ENCODE peak calls at places on chromosomes 4 and X, in seven cellular contexts. J is naive thymus-derived CD8-positive, alpha-beta T cell; Z is germinal center; C is endothelial cell; R is ovary; B is T-cell; S is A549. K is an unnamed sample.
A peak's percentile ranks its signal among the peaks of the same experiment; 100 is the strongest.

GRCh38 chrX:12446342-12447075 is 308.2 kb downstream of the FRMPD4 start:
- DNase-seq in B (no peak), J (no peak), S (no peak), Z (no peak), C (no peak), R (no peak), K (no peak)

GRCh38 chr4:147768113-147768512 is 36.2 kb downstream of the ARHGAP10 start:
- DNase-seq in B (no peak), S (peak; percentile 29), Z (no peak), R (no peak), J (no peak), C (no peak), K (no peak)

GRCh38 chrX:68894142-68894512 is 65.3 kb downstream of the EFNB1 start:
- DNase-seq in C (no peak), R (no peak), S (no peak), B (no peak), Z (no peak), J (no peak), K (no peak)

GRCh38 chr4:37999000-37999745 is 39.0 kb downstream of the PTTG2 start:
- DNase-seq in B (no peak), R (no peak), C (no peak), J (no peak), S (no peak), Z (no peak), K (peak; percentile 14)

GRCh38 chrX:2894885-2895292 is 34.2 kb downstream of the ARSD start:
- DNase-seq in S (no peak), J (no peak), B (no peak), R (no peak), Z (no peak), C (no peak), K (no peak)

GRCh38 chr4:183960021-183960420 is 54.9 kb downstream of the STOX2 start:
- DNase-seq in C (peak; percentile 14), Z (no peak), J (no peak), B (no peak), S (peak; percentile 17), R (peak; percentile 65), K (no peak)

GRCh38 chr4:115323106-115323684 is 209.8 kb upstream of the NDST4 start:
- DNase-seq in S (no peak), C (no peak), Z (no peak), B (no peak), J (no peak), R (no peak), K (no peak)

GRCh38 chr4:139014391-139015268 is 951 bp upstream of the NOCT start:
- DNase-seq in R (no peak), B (no peak), J (no peak), S (peak; percentile 77), C (no peak), Z (no peak), K (no peak)

GRCh38 chrX:150731795-150732194 is 38.6 kb downstream of the MTMR1 start:
- DNase-seq in J (no peak), C (no peak), R (no peak), Z (no peak), B (no peak), S (no peak), K (no peak)